ENCODE peak calls at places on chromosomes 2 and 18, in seven cellular contexts. L is foreskin fibroblast, J is keratinocyte, Q is fibroblast of pulmonary artery, F is pancreas, X is RWPE2, R is choroid plexus epithelial cell. B is an unnamed sample.

GRCh38 chr18:58361212-58361611 is 267.7 kb downstream of the ALPK2 start:
- DNase-seq in L (no peak), J (no peak), Q (peak), F (no peak), X (no peak), R (peak), B (peak)

GRCh38 chr18:51711298-51711889 is 513.9 kb upstream of the MEX3C start:
- DNase-seq in L (no peak), J (no peak), Q (no peak), F (no peak), X (no peak), R (no peak), B (no peak)

GRCh38 chr2:43226558-43226954 is at the start of gene ZFP36L2:
- DNase-seq in L (peak), J (no peak), Q (peak), F (peak), X (peak), R (peak), B (peak)

GRCh38 chr18:53261241-53261640 is 921.2 kb downstream of the DCC start:
- DNase-seq in L (no peak), J (no peak), Q (no peak), F (no peak), X (no peak), R (no peak), B (no peak)

GRCh38 chr18:32362484-32362883 is 108.2 kb downstream of the GAREM1 start:
- DNase-seq in L (peak), J (no peak), Q (no peak), F (no peak), X (no peak), R (no peak), B (no peak)

GRCh38 chr2:40178971-40179370 is 272.9 kb downstream of the SLC8A1 start:
- DNase-seq in L (peak), J (no peak), Q (no peak), F (no peak), X (no peak), R (no peak), B (no peak)

GRCh38 chr18:57359433-57359832 is 7.1 kb downstream of the ST8SIA3 start:
- DNase-seq in L (no peak), J (no peak), Q (no peak), F (no peak), X (no peak), R (no peak), B (no peak)

GRCh38 chr18:23871410-23871809 is 143.1 kb upstream of the TTC39C start:
- DNase-seq in L (no peak), J (peak), Q (peak), F (no peak), X (peak), R (peak), B (no peak)

GRCh38 chr2:179987916-179988315 is 19.2 kb downstream of the CWC22 start:
- DNase-seq in L (no peak), J (no peak), Q (no peak), F (no peak), X (no peak), R (no peak), B (no peak)

GRCh38 chr2:38835990-38836389 is 39.7 kb downstream of the DHX57 start:
- DNase-seq in L (no peak), J (no peak), Q (no peak), F (no peak), X (no peak), R (no peak), B (no peak)

GRCh38 chr2:46119453-46119852 is 177.8 kb upstream of the EPAS1 start:
- DNase-seq in L (peak), J (no peak), Q (peak), F (no peak), X (no peak), R (peak), B (peak)

GRCh38 chr2:236939751-236940229 is 145.9 kb upstream of the COPS8 start:
- DNase-seq in L (peak), J (no peak), Q (no peak), F (no peak), X (no peak), R (no peak), B (no peak)

GRCh38 chr2:11339508-11340083 is 4.8 kb downstream of the ROCK2 start:
- DNase-seq in L (no peak), J (no peak), Q (no peak), F (no peak), X (no peak), R (no peak), B (no peak)

GRCh38 chr18:73645175-73645715 is 502.4 kb downstream of the FBXO15 start:
- DNase-seq in L (peak), J (no peak), Q (peak), F (no peak), X (no peak), R (peak), B (no peak)

GRCh38 chr2:80030135-80030534 is 274.4 kb downstream of the LRRTM1 start:
- DNase-seq in L (no peak), J (no peak), Q (no peak), F (no peak), X (no peak), R (no peak), B (no peak)

GRCh38 chr2:39368846-39369245 is 68.2 kb downstream of the MAP4K3 start:
- DNase-seq in L (no peak), J (no peak), Q (no peak), F (no peak), X (no peak), R (no peak), B (no peak)

GRCh38 chr2:238754259-238754658 is 93.6 kb upstream of the TWIST2 start:
- DNase-seq in L (peak), J (no peak), Q (no peak), F (no peak), X (no peak), R (no peak), B (no peak)

GRCh38 chr2:29040552-29040951 is 33.8 kb downstream of the PCARE start:
- DNase-seq in L (no peak), J (no peak), Q (no peak), F (no peak), X (no peak), R (no peak), B (no peak)

GRCh38 chr2:219230201-219230540 is 565 bp downstream of the ANKZF1 start:
- DNase-seq in L (peak), J (no peak), Q (peak), F (no peak), X (no peak), R (peak), B (peak)

GRCh38 chr2:74415762-74416395 is 5.5 kb downstream of the C2orf81 start:
- DNase-seq in L (no peak), J (no peak), Q (no peak), F (no peak), X (no peak), R (no peak), B (no peak)
- H3K4me3 ChIP-seq in L (peak), J (no peak), Q (peak), F (peak), X (no peak), R (peak), B (peak)

GRCh38 chr2:27992787-27993747 is 102.5 kb downstream of the BABAM2 start:
- DNase-seq in L (peak), J (no peak), Q (peak), F (no peak), X (no peak), R (peak), B (peak)

GRCh38 chr2:27988718-27989117 is 98.2 kb downstream of the BABAM2 start:
- DNase-seq in L (no peak), J (no peak), Q (no peak), F (no peak), X (no peak), R (no peak), B (no peak)

GRCh38 chr2:27993950-27994728 is 103.6 kb downstream of the BABAM2 start:
- DNase-seq in L (no peak), J (no peak), Q (no peak), F (no peak), X (no peak), R (no peak), B (no peak)

GRCh38 chr2:27990030-27990590 is 99.6 kb downstream of the BABAM2 start:
- DNase-seq in L (peak), J (no peak), Q (peak), F (no peak), X (no peak), R (no peak), B (no peak)

GRCh38 chr2:27989149-27989548 is 98.6 kb downstream of the BABAM2 start:
- DNase-seq in L (no peak), J (peak), Q (no peak), F (no peak), X (no peak), R (no peak), B (no peak)
- TF ChIP-seq CTCF in L (no peak), J (no peak), Q (no peak), F (no peak), X (peak), R (no peak), B (no peak)

GRCh38 chr18:62875320-62875719 is 160.0 kb downstream of the PHLPP1 start:
- DNase-seq in L (no peak), J (no peak), Q (no peak), F (no peak), X (no peak), R (no peak), B (no peak)

GRCh38 chr18:62878305-62878704 is 163.0 kb downstream of the PHLPP1 start:
- DNase-seq in L (peak), J (no peak), Q (no peak), F (no peak), X (no peak), R (no peak), B (no peak)

GRCh38 chr18:62876828-62877227 is 161.5 kb downstream of the PHLPP1 start:
- DNase-seq in L (no peak), J (no peak), Q (peak), F (no peak), X (no peak), R (no peak), B (no peak)

GRCh38 chr18:62876106-62876505 is 160.8 kb downstream of the PHLPP1 start:
- DNase-seq in L (no peak), J (no peak), Q (no peak), F (no peak), X (no peak), R (no peak), B (no peak)

DNA sequence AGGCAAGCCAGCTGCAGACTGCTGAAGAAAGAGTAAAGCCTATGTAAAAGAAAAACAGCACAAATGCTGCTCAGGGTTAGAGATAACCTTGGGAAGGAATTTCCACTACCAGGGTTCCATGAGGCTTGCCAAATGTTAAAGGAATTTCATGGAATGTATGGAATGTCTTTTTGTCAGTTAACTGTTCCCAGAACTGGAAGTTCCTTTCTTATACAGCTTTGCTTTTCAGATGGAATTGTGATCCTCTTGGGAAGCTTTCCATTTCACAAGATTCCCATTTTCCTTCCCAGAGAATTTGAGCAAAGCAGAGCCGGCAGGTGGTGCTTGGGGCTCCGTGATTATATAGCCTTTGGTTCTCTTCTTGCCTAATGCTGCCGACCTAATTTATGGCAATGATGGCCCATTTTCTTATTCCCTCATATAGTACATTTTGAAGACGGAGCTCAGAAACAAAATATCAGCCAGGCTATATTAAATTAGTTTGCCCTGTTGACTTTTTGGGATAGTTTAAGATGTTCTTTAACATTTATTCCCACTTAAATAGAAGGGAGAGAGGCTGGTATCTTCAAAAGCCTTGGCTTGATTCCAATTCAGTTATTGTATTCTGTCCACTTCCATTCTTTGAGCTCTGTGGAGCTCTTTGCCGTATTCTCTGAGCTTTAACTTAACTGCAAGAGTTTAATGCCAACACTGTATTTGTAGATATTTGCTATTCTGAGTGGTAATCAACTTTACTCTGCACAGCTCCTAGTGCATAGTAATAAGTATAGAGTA is 162.3 kb downstream of the PHLPP1 start:
- DNase-seq in L (peak), J (no peak), Q (peak), F (no peak), X (no peak), R (peak), B (peak)
- H3K4me3 ChIP-seq in L (no peak), J (no peak), Q (peak), F (no peak), X (no peak), R (no peak), B (peak)

GRCh38 chr2:121382744-121383143 is 97.7 kb upstream of the TFCP2L1 start:
- DNase-seq in L (peak), J (no peak), Q (no peak), F (no peak), X (no peak), R (peak), B (peak)
- TF ChIP-seq CTCF in L (no peak), J (peak), Q (peak), F (no peak), X (no peak), R (peak), B (peak)

GRCh38 chr2:75559633-75560021 is 1.1 kb downstream of the EVA1A start:
- DNase-seq in L (no peak), J (no peak), Q (no peak), F (no peak), X (no peak), R (no peak), B (no peak)

GRCh38 chr2:75562513-75562864 is 1.8 kb upstream of the EVA1A start:
- DNase-seq in L (no peak), J (no peak), Q (no peak), F (no peak), X (no peak), R (peak), B (no peak)

GRCh38 chr2:75561566-75562512 is 1.1 kb upstream of the EVA1A start:
- DNase-seq in L (peak), J (no peak), Q (no peak), F (no peak), X (no peak), R (peak), B (no peak)

GRCh38 chr2:75560022-75560767 is 544 bp downstream of the EVA1A start:
- DNase-seq in L (peak), J (no peak), Q (peak), F (peak), X (no peak), R (peak), B (peak)

DNA sequence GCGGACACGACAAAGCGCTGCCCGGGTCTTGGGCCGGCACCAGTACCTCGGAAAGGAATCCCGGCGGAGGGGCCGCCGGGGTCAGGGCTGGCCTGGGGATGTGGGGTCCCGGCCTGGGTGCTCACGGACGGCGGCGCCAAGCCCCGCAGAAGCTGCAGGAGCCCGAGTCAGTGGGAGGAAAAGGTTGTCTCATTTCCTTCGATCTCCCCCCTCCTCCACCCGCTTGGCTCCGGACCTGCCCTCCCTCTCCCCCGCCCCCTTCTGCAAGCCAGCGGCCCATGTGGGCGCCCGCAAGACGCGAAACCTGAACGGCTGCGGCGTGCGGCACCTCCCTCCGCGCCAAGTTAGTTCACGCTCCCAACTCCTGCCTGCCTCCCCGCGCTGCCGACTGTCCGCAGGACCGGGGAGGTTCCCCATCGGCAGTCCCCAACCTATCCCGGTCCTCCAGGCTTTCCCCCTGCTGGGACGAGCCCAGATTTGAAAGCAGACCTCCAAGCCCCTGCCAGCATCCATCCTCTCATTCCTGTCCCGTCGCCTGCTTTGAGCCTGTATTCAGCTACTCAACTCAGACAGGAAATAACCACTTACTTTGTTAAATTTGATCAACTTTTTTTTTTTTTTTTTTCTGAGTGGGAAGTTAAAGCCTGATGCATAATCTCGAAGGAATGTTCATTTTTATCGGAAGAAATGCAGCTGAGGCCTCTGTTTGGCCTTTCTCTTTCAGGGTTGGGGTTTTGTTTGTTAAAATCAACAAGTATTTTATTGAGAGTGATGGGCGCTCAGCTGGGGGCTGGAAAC is at the start of gene EVA1A:
- DNase-seq in L (peak), J (no peak), Q (peak), F (peak), X (peak), R (peak), B (peak)
- H3K4me3 ChIP-seq in L (peak), J (peak), Q (peak), F (peak), X (peak), R (peak), B (peak)

GRCh38 chr18:37316468-37316867 is 249.1 kb downstream of the CELF4 start:
- DNase-seq in L (no peak), J (no peak), Q (no peak), F (no peak), X (no peak), R (no peak), B (no peak)

GRCh38 chr18:37317486-37317885 is 248.1 kb downstream of the CELF4 start:
- DNase-seq in L (no peak), J (no peak), Q (no peak), F (no peak), X (no peak), R (no peak), B (no peak)

GRCh38 chr18:37315935-37316334 is 249.7 kb downstream of the CELF4 start:
- DNase-seq in L (no peak), J (no peak), Q (no peak), F (no peak), X (no peak), R (no peak), B (no peak)

GRCh38 chr18:37318360-37319037 is 247.1 kb downstream of the CELF4 start:
- DNase-seq in L (no peak), J (no peak), Q (no peak), F (no peak), X (no peak), R (no peak), B (no peak)

GRCh38 chr18:37314534-37314933 is 251.1 kb downstream of the CELF4 start:
- DNase-seq in L (no peak), J (no peak), Q (no peak), F (no peak), X (no peak), R (no peak), B (no peak)
- TF ChIP-seq CTCF in L (no peak), J (no peak), Q (no peak), F (no peak), X (no peak), R (no peak), B (no peak)

GRCh38 chr2:26178246-26178645 is 5.4 kb downstream of the GAREM2 start:
- DNase-seq in L (no peak), J (no peak), Q (no peak), F (no peak), X (no peak), R (no peak), B (no peak)
- H3K4me3 ChIP-seq in L (peak), J (no peak), Q (peak), F (no peak), X (no peak), R (no peak), B (peak)

GRCh38 chr2:85558160-85558559 is 3.1 kb downstream of the GGCX start:
- DNase-seq in L (no peak), J (no peak), Q (no peak), F (no peak), X (no peak), R (no peak), B (no peak)
- TF ChIP-seq CTCF in L (no peak), J (no peak), Q (no peak), F (no peak), X (no peak), R (no peak), B (no peak)

DNA sequence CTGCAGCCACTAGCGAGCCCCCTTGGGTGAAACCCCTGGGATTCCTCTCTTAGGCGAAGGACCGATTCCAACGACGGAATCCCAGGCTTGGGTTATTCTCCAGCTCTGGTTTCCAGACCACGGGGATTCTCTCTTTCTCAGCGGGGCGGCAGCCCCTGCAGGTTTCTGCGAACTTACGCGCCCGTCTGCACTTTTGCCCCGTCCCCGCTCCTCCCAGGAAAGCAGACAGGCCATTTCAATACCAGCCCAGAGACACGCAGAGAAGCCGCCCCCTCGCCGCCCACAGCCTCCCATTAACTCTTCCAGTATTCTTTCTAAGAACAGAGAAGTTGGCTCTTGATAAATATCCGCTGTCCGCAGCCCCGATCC is 1.2 kb downstream of the CBLN2 start:
- DNase-seq in L (peak), J (no peak), Q (no peak), F (no peak), X (no peak), R (no peak), B (no peak)
- H3K4me3 ChIP-seq in L (peak), J (no peak), Q (peak), F (no peak), X (no peak), R (peak), B (no peak)

B was measured in fibroblast of villous mesenchyme.